ENCODE peak calls at places on chromosomes 16 and 17, in ten cellular contexts. W, U, C, K, J, A, Q, G, M and R are unnamed samples. For H3K27me3 and H3K36me3, the result is how much of the 10 kb centered on the place peaks cover.

GRCh38 chr16:1106659-1107058 is 10.6 kb upstream of the C1QTNF8 start:
- DNase-seq in W (no peak), U (no peak), C (no peak), K (no peak), J (no peak), A (no peak), Q (no peak), G (no peak), M (no peak), R (no peak)

GRCh38 chr17:66717680-66718079 is 117.2 kb upstream of the CACNG5 start:
- DNase-seq in W (peak), U (no peak), C (no peak), K (no peak), J (peak), A (peak), Q (no peak), G (no peak), M (no peak), R (peak)

GRCh38 chr17:6509295-6509771 is 47.0 kb downstream of the PITPNM3 start:
- DNase-seq in W (no peak), U (no peak), C (no peak), K (no peak), J (peak), A (no peak), Q (no peak), G (no peak), M (peak), R (no peak)

GRCh38 chr17:70024253-70024652 is 50.8 kb upstream of the KCNJ16 start:
- DNase-seq in W (no peak), U (no peak), C (no peak), K (no peak), J (no peak), A (no peak), Q (no peak), G (no peak), M (no peak), R (no peak)

GRCh38 chr17:44608732-44609435 is 47.4 kb upstream of the MEIOC start:
- DNase-seq in W (no peak), U (no peak), C (no peak), K (no peak), J (no peak), A (no peak), Q (no peak), G (no peak), M (no peak), R (no peak)

GRCh38 chr16:73056911-73057310 is 9.0 kb upstream of the ZFHX3 start:
- DNase-seq in W (no peak), U (no peak), C (no peak), K (no peak), J (no peak), A (no peak), Q (no peak), G (no peak), M (no peak), R (no peak)

GRCh38 chr17:60665602-60666001 is 12.0 kb upstream of the BCAS3 start:
- DNase-seq in W (no peak), U (no peak), C (no peak), K (no peak), J (no peak), A (no peak), Q (no peak), G (no peak), M (no peak), R (no peak)

GRCh38 chr16:30351586-30352419 is 3.3 kb downstream of the CD2BP2 start:
- DNase-seq in W (peak), U (no peak), C (peak), K (peak), J (no peak), A (no peak), Q (no peak), G (no peak), M (peak), R (no peak)

GRCh38 chr16:38941-39892 is 14.2 kb downstream of the POLR3K start:
- DNase-seq in W (peak), U (no peak), C (no peak), K (no peak), J (no peak), A (peak), Q (peak), G (no peak), M (no peak), R (no peak)

GRCh38 chr17:65848751-65849150 is 287.3 kb upstream of the AXIN2 start:
- DNase-seq in W (no peak), U (no peak), C (no peak), K (no peak), J (no peak), A (no peak), Q (no peak), G (no peak), M (peak), R (no peak)

GRCh38 chr17:63842173-63842539 is 329 bp downstream of the SMARCD2 start:
- DNase-seq in W (no peak), U (no peak), C (peak), K (peak), J (peak), A (no peak), Q (no peak), G (no peak), M (no peak), R (peak)

DNA sequence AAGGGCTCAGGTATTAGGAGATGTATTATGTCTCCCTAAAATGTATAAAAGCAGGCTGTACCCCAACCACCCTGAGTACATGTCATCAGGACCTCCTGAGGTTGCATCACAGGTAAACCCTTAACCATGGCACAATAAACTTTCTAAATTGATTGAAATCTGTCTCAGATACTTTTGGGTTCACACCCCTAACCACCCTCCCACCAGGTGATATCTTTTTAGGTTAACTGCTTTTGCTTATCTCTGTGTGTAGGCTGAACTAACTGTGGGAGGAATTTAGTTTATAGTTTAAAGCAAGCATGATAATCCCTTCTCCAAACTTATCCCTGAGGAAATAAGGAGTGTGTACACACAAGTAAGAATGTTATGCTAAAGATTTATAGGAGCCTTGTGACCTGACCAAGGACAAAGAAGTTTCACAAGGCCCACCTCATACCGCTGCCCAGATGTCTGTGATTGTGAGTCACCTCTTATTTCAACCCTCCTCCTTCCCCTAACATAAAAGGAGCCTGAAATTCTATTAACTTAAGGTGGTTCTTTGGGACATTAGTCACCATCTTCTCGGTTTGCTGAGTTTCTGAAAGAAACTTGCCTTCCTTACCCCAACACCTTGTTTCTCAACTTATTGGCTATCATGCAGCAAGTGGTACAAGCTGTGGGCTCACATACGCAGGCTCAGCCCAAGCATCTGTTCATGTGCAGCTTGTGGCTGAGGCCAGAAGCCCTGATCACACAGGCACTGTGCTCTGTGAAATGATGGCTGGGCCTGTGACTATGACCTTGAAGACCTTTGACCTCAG is 11.3 kb downstream of the PRSS22 start:
- DNase-seq in W (no peak), U (no peak), C (no peak), K (no peak), J (no peak), A (no peak), Q (no peak), G (no peak), M (peak), R (no peak)
- H3K27me3 ChIP-seq in W (under half), U (under half), C (under half), K (half or more), J (under half), A (under half), Q (under half), G (under half), M (under half), R (under half)

GRCh38 chr16:85093705-85094104 is 18.6 kb downstream of the CIBAR2 start:
- DNase-seq in W (no peak), U (no peak), C (no peak), K (no peak), J (no peak), A (no peak), Q (no peak), G (no peak), M (no peak), R (no peak)

GRCh38 chr16:85094812-85095211 is 17.5 kb downstream of the CIBAR2 start:
- DNase-seq in W (no peak), U (no peak), C (no peak), K (no peak), J (no peak), A (no peak), Q (no peak), G (no peak), M (no peak), R (no peak)

GRCh38 chr16:85098565-85098964 is 13.7 kb downstream of the CIBAR2 start:
- DNase-seq in W (no peak), U (no peak), C (no peak), K (no peak), J (no peak), A (no peak), Q (no peak), G (no peak), M (no peak), R (no peak)

GRCh38 chr16:85094176-85094805 is 18.0 kb downstream of the CIBAR2 start:
- DNase-seq in W (no peak), U (no peak), C (no peak), K (no peak), J (no peak), A (no peak), Q (no peak), G (no peak), M (no peak), R (no peak)

DNA sequence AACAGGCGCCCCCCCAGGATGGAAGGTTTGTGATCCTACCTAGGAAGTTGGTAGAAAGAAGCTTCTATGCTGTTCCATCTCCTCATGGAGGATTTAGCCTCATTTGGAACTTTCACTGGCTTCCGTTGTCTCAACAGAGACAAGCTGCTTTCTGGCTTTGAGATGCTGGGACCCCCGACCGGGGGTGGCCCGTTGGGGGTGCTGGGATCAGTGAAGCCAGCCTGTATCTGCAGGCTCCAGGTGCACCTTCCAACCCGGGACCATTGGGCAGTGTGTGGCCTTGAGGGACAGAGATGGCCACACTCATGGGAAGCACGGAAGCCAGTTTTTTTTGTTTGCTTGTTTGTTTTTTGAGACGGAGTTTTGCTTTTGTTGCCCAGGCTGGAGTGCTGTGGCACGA is 15.4 kb downstream of the CIBAR2 start:
- DNase-seq in W (no peak), U (no peak), C (no peak), K (no peak), J (no peak), A (no peak), Q (no peak), G (no peak), M (no peak), R (no peak)
- H3K36me3 ChIP-seq in W (under half), U (under half), C (under half), K (under half), J (under half), A (under half), Q (under half), G (under half), M (under half), R (under half)

GRCh38 chr17:17713839-17714238 is 32.6 kb downstream of the RAI1 start:
- DNase-seq in W (no peak), U (no peak), C (no peak), K (peak), J (no peak), A (no peak), Q (no peak), G (no peak), M (peak), R (no peak)
- H3K27me3 ChIP-seq in W (under half), U (under half), C (under half), K (under half), J (under half), A (under half), Q (under half), G (under half), M (under half), R (under half)

DNA sequence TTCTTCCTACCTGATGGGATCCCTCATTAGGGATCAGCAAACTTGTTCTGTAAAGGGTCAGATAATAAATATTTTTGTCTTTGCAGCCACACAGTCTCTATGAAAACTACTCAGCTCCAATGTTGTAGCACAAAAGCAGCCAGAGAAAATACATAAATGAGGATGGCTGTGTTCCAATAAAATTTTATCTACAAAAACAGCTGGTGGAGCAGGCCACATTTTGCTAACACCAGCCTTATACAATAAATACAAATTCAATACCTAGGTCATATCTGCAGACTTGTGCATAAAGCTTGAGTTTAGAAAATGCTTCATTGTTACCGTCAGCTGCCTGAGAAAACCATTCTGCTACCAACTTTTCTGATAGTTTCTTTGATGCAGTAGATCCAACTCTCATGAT is 38.4 kb upstream of the INTS2 start:
- DNase-seq in W (no peak), U (no peak), C (peak), K (no peak), J (no peak), A (no peak), Q (no peak), G (no peak), M (no peak), R (no peak)
- H3K36me3 ChIP-seq in W (half or more), U (under half), C (under half), K (half or more), J (half or more), A (under half), Q (half or more), G (half or more), M (half or more), R (half or more)

GRCh38 chr17:73782231-73782630 is 138.0 kb upstream of the SDK2 start:
- DNase-seq in W (no peak), U (no peak), C (no peak), K (no peak), J (no peak), A (no peak), Q (no peak), G (no peak), M (no peak), R (no peak)

GRCh38 chr17:73783382-73783766 is 139.1 kb upstream of the SDK2 start:
- DNase-seq in W (no peak), U (no peak), C (no peak), K (no peak), J (no peak), A (no peak), Q (no peak), G (no peak), M (no peak), R (no peak)

GRCh38 chr17:73785466-73785865 is 141.2 kb upstream of the SDK2 start:
- DNase-seq in W (no peak), U (no peak), C (no peak), K (no peak), J (peak), A (no peak), Q (no peak), G (no peak), M (no peak), R (peak)

GRCh38 chr17:73784015-73784603 is 139.9 kb upstream of the SDK2 start:
- DNase-seq in W (no peak), U (no peak), C (no peak), K (no peak), J (no peak), A (no peak), Q (no peak), G (no peak), M (no peak), R (no peak)

GRCh38 chr17:73782641-73783381 is 138.6 kb upstream of the SDK2 start:
- DNase-seq in W (peak), U (no peak), C (no peak), K (no peak), J (peak), A (no peak), Q (no peak), G (no peak), M (no peak), R (no peak)
- H3K27me3 ChIP-seq in W (under half), U (under half), C (under half), K (under half), J (under half), A (under half), Q (under half), G (under half), M (under half), R (under half)